ENCODE peak calls at places on chromosomes 13 and 19, in four cellular contexts. S, X, Y and L are unnamed samples.

GRCh38 chr19:39937094-39937493 is 2.7 kb upstream of the FCGBP start:
- DNase-seq in S (peak), X (no peak), Y (no peak), L (no peak)

GRCh38 chr13:77383097-77383496 is 56.2 kb upstream of the MYCBP2 start:
- DNase-seq in S (no peak), X (peak), Y (no peak), L (no peak)

GRCh38 chr19:35483089-35483488 is 7.2 kb downstream of the KRTDAP start:
- DNase-seq in S (no peak), X (no peak), Y (no peak), L (no peak)

GRCh38 chr19:39765091-39766076 is 13.3 kb upstream of the LEUTX start:
- DNase-seq in S (no peak), X (peak), Y (peak), L (peak)

GRCh38 chr13:100809856-100810255 is 135.3 kb upstream of the TMTC4 start:
- DNase-seq in S (no peak), X (no peak), Y (no peak), L (no peak)

GRCh38 chr19:46791944-46792343 is 3.5 kb upstream of the SLC1A5 start:
- DNase-seq in S (no peak), X (no peak), Y (no peak), L (no peak)

GRCh38 chr13:60482012-60482411 is 85.0 kb downstream of the TDRD3 start:
- DNase-seq in S (no peak), X (no peak), Y (no peak), L (no peak)

GRCh38 chr13:26946675-26947342 is 186.2 kb upstream of the GPR12 start:
- DNase-seq in S (peak), X (peak), Y (peak), L (peak)

GRCh38 chr13:101739382-101740178 is 287.1 kb downstream of the ITGBL1 start:
- DNase-seq in S (peak), X (no peak), Y (no peak), L (peak)

GRCh38 chr19:33233056-33233873 is 7.6 kb upstream of the SLC7A10 start:
- DNase-seq in S (no peak), X (no peak), Y (no peak), L (no peak)

GRCh38 chr19:38513762-38514167 is 80.3 kb downstream of the RYR1 start:
- DNase-seq in S (no peak), X (no peak), Y (no peak), L (no peak)

GRCh38 chr13:62678039-62678438 is 1262.4 kb upstream of the PCDH20 start:
- DNase-seq in S (no peak), X (no peak), Y (no peak), L (no peak)

GRCh38 chr19:10805075-10805757 is 30.8 kb downstream of the TMED1 start:
- DNase-seq in S (no peak), X (no peak), Y (peak), L (no peak)

GRCh38 chr13:113653264-113654174 is 4.5 kb downstream of the ATP4B start:
- DNase-seq in S (no peak), X (no peak), Y (no peak), L (no peak)

GRCh38 chr19:17339088-17339741 is 1.9 kb downstream of the GTPBP3 start:
- DNase-seq in S (no peak), X (peak), Y (no peak), L (no peak)

GRCh38 chr13:53920916-53921315 is 892.3 kb downstream of the OLFM4 start:
- DNase-seq in S (no peak), X (no peak), Y (no peak), L (no peak)

GRCh38 chr19:34236035-34236793 is 18.1 kb upstream of the GARRE1 start:
- DNase-seq in S (no peak), X (no peak), Y (no peak), L (no peak)

GRCh38 chr13:51557875-51558604 is 26.2 kb upstream of the WDFY2 start:
- DNase-seq in S (no peak), X (no peak), Y (no peak), L (no peak)

DNA sequence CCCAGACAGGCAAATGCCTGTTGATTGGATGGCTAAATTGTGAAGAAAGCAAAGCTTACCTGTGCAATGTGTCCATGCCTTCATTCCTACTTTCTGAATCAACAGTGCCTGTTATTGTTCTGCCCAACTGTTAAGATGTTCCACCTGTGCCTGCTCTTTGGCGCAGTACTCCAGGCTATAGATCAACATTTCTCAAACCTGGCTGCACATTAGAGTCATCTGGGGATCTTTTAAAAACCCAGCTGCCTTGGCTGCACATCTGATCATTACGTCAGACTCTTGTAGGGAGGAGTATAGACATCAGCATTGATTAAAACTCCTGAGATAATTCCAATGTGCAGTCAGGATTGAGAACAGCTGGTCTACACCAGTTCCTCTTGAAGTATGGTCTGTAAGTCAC is 16.2 kb upstream of the CPB2 start:
- DNase-seq in S (no peak), X (no peak), Y (no peak), L (no peak)
- TF ChIP-seq REST in S (no peak), X (no peak), Y (no peak), L (no peak)

GRCh38 chr13:68078457-68078856 is 848.3 kb upstream of the PCDH9 start:
- DNase-seq in S (no peak), X (no peak), Y (no peak), L (no peak)
- TF ChIP-seq REST in S (no peak), X (no peak), Y (no peak), L (no peak)

GRCh38 chr19:52959613-52960295 is 2.9 kb downstream of the ZNF816 start:
- DNase-seq in S (no peak), X (no peak), Y (no peak), L (no peak)

GRCh38 chr19:52957591-52957990 is 5.1 kb downstream of the ZNF816 start:
- DNase-seq in S (no peak), X (no peak), Y (no peak), L (no peak)

GRCh38 chr19:52963229-52963760 is 614 bp upstream of the ZNF816 start:
- DNase-seq in S (no peak), X (peak), Y (no peak), L (peak)

GRCh38 chr19:52962394-52963228 is at the start of gene ZNF816:
- DNase-seq in S (peak), X (peak), Y (peak), L (peak)

DNA sequence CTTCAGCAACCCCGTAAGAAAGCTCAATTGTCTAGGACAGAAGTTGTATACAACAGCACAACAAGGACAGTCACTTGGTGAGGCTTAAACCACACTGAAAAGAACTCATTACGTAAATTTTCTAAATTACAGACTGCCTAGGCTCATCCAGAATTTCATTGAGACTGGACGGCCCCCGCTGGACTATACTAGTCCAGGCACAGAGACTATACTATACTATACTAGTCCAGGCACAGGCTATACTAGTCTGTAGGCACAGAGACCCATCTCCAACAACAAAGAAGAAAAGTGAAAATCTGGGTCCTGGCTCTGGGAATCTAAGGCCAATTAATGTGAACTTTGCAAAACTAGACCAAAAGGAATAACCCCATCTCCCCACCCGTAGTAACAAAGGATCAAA is 700 bp downstream of the ZNF816 start:
- DNase-seq in S (no peak), X (no peak), Y (no peak), L (peak)
- TF ChIP-seq REST in S (no peak), X (no peak), Y (no peak), L (no peak)

DNA sequence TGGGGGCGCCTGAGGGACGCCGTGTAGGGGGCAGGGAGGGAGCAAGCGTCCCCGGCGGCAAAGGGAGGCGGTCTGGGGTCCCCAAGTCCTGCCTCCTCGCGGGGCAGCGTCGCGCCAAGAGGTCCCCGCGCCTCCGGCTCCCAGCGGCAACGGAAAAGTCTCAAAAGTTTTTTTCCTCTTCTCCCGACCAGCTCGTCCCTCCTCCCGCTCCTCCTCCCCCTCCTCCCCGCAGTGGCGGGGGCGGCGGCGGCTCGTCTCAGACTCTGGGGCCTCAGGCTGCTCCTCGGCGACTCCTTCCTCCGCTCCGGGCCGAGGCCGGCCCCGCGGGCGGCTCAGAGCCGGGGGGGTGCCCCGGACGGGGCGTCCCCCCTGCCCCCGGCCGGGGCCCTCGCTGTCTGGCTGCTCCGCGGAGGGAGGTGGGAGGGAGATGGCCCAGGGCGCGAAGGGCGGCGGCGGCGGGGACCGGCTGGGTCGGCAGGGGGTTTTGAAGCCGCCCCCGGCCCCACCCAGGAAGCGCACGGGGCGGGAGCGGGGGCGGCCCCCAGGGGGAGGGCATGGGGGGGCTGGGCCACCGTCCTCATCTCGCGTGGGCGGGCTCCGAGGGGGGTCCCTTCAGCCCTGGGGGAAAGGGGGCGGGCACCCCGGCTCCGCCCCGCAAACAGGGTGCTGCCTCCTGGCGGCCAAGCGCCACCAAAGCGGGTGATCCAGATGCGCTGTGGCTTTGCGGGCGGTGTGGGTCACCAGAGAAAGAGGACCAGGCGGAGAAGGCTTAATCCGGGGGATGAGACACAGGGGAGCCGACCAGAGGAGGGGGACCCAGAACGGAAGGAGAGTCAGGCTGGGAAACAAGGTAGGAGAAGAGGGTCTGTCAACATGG is at the start of gene TGFB1:
- DNase-seq in S (peak), X (peak), Y (peak), L (peak)
- TF ChIP-seq REST in S (no peak), X (no peak), Y (no peak), L (no peak)

DNA sequence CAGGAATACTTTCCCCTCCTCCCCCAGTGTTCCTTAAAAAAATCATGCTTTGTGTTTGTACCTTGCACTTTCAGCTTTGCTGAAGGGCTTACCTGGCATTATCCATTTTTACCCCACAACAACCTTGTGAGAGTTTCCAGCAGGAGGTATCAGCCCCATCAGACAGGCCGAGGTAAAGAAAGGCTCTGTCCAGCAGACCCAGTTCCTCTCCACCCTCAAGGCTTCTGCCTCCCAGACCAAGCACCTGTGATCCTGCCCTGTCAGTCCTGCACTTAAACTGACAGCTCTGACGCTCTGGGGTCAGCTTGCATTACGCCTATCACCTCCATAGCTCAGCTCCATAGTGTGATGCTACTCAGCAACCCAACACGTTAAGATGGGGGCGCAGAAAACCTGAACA is 803.1 kb downstream of the UQCRFS1 start:
- DNase-seq in S (no peak), X (no peak), Y (no peak), L (no peak)
- TF ChIP-seq REST in S (no peak), X (peak), Y (peak), L (no peak)

GRCh38 chr13:111547726-111548273 is 227.4 kb downstream of the TEX29 start:
- DNase-seq in S (no peak), X (no peak), Y (no peak), L (no peak)
- TF ChIP-seq REST in S (no peak), X (no peak), Y (no peak), L (no peak)

GRCh38 chr19:4471400-4472173 is 510 bp upstream of the HDGFL2 start:
- DNase-seq in S (peak), X (peak), Y (peak), L (peak)
- TF ChIP-seq REST in S (no peak), X (no peak), Y (no peak), L (no peak)

GRCh38 chr19:1355974-1356865 is 27.5 kb upstream of the NDUFS7 start:
- DNase-seq in S (no peak), X (no peak), Y (no peak), L (no peak)

GRCh38 chr19:1354496-1355257 is 29.0 kb upstream of the NDUFS7 start:
- DNase-seq in S (no peak), X (peak), Y (peak), L (peak)

GRCh38 chr19:1360126-1360817 is 23.4 kb upstream of the NDUFS7 start:
- DNase-seq in S (no peak), X (no peak), Y (no peak), L (no peak)

GRCh38 chr19:1355258-1355973 is 28.3 kb upstream of the NDUFS7 start:
- DNase-seq in S (no peak), X (no peak), Y (no peak), L (no peak)

DNA sequence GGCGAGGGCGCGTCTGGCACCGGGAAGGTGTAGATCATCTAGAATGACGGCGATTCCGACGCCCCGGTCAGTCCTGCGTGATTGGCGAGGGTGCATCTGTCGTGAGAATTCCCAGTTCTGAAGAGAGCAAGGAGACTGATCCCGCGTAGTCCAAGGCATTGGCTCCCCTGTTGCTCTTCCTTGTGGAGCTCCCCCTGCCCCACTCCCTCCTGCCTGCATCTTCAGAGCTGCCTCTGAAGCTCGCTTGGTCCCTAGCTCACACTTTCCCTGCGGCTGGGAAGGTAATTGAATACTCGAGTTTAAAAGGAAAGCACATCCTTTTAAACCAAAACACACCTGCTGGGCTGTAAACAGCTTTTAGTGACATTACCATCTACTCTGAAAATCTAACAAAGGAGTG is 26.0 kb upstream of the NDUFS7 start:
- DNase-seq in S (no peak), X (peak), Y (no peak), L (no peak)
- TF ChIP-seq REST in S (no peak), X (no peak), Y (no peak), L (no peak)

DNA sequence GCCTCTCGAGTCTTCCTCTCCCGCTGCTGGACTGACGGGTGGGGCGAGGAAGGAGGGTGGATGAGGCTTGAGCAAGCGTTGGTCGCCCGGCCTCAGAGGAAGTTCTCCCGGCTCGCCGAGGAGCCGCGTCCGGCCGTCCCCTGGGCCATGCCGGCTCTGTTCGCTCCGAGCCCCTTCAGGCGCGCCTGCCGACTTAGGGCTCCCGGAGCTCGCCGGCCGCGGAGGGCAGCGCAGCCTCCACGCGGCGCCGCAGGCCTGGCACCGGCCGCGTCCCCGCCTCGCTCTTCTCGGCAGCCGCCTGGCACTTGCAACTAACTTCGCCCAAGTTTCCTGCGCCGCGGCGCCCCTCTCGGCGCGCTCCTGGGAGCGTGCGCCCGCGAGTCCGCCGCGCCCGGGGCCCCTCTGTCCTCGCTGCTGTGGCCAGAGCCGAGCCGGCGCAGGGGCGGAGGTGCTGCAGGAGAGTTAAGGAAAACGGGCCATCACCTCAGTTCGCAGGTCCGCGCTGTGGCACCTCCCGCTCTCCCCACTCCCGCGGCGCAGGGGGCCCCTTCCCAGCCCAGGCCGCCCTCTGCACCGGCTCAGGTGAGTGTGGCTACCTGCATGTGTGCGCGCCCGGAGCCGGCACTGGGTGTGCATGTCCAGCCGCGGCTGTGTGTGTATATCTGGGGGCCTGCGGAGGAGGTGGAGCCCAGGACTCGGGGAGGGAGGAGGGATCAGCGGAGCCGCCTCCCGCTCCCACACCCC is 639 bp upstream of the SOX21 start:
- DNase-seq in S (no peak), X (peak), Y (no peak), L (no peak)
- TF ChIP-seq REST in S (no peak), X (no peak), Y (no peak), L (no peak)

DNA sequence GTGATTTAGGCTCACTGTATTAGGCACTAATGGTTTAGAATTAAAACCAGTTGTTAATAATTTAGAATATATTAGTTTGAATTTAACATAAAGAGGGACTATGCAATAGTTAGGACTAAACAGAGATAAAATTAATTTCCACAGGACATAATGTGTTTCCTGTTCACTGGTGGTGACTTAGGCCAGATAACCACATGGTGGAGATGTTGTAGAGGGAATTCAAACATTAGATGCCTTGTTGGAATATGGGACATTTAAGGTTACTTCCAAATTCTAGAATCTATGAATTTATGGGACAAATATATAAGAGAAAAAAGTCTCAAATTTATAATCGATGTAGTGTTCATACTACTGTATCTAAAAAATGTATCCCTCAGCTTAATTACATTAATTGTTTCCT is 615.5 kb upstream of the KLHL1 start:
- DNase-seq in S (no peak), X (no peak), Y (no peak), L (peak)
- TF ChIP-seq REST in S (no peak), X (no peak), Y (no peak), L (no peak)